ENCODE peak calls at places on chromosomes 12 and 14, in four cellular contexts. One of them, this sample, is unnamed. For H3K36me3, the result is how much of the 10 kb centered on the place peaks cover.

GRCh38 chr12:59665692-59666091 is 69.9 kb downstream of the SLC16A7 start:
- DNase-seq in H1: no peak
- DNase-seq in IMR-90: no peak
- DNase-seq in transverse colon: no peak
- DNase-seq in this sample: no peak

GRCh38 chr12:47224563-47225133 is 144.9 kb upstream of the AMIGO2 start:
- DNase-seq in H1: no peak
- DNase-seq in IMR-90: no peak
- DNase-seq in transverse colon: no peak
- DNase-seq in this sample: no peak

GRCh38 chr14:22887990-22888378 is 5.0 kb downstream of the REM2 start:
- DNase-seq in IMR-90: no peak
- DNase-seq in H1: no peak
- DNase-seq in transverse colon: peak
- DNase-seq in this sample: no peak

GRCh38 chr12:112275211-112275610 is 107.0 kb downstream of the HECTD4 start:
- DNase-seq in transverse colon: no peak
- DNase-seq in IMR-90: no peak
- DNase-seq in H1: no peak
- DNase-seq in this sample: no peak

GRCh38 chr12:80857311-80857710 is 80.4 kb downstream of the LIN7A start:
- DNase-seq in H1: no peak
- DNase-seq in transverse colon: no peak
- DNase-seq in IMR-90: peak
- DNase-seq in this sample: no peak

GRCh38 chr14:80211143-80212024 is at the start of gene DIO2:
- DNase-seq in transverse colon: no peak
- DNase-seq in H1: no peak
- DNase-seq in IMR-90: peak
- DNase-seq in this sample: no peak

GRCh38 chr14:104048758-104049496 is 36.6 kb upstream of the ASPG start:
- DNase-seq in transverse colon: no peak
- DNase-seq in IMR-90: no peak
- DNase-seq in H1: no peak
- DNase-seq in this sample: no peak

GRCh38 chr12:85557850-85558249 is 277.8 kb downstream of the ALX1 start:
- DNase-seq in H1: no peak
- DNase-seq in transverse colon: no peak
- DNase-seq in IMR-90: no peak
- DNase-seq in this sample: no peak

GRCh38 chr12:175759-176158 is 38.2 kb downstream of the SLC6A12 start:
- DNase-seq in transverse colon: no peak
- DNase-seq in H1: no peak
- DNase-seq in IMR-90: no peak
- DNase-seq in this sample: no peak

GRCh38 chr12:45914090-45914489 is 76.3 kb downstream of the SCAF11 start:
- DNase-seq in H1: no peak
- DNase-seq in IMR-90: peak
- DNase-seq in transverse colon: no peak
- DNase-seq in this sample: no peak

GRCh38 chr12:29024117-29024516 is 125.0 kb upstream of the FAR2 start:
- DNase-seq in transverse colon: no peak
- DNase-seq in IMR-90: no peak
- DNase-seq in H1: no peak
- DNase-seq in this sample: no peak

GRCh38 chr14:23145794-23146422 is 26.9 kb upstream of the CEBPE start:
- DNase-seq in transverse colon: no peak
- DNase-seq in IMR-90: no peak
- DNase-seq in H1: no peak
- DNase-seq in this sample: no peak

GRCh38 chr12:128387811-128388422 is 120.9 kb downstream of the TMEM132C start:
- DNase-seq in IMR-90: no peak
- DNase-seq in transverse colon: peak
- DNase-seq in H1: peak
- DNase-seq in this sample: no peak

GRCh38 chr12:63916561-63917476 is 72.3 kb downstream of the SRGAP1 start:
- DNase-seq in H1: no peak
- DNase-seq in transverse colon: no peak
- DNase-seq in IMR-90: peak
- DNase-seq in this sample: no peak

DNA sequence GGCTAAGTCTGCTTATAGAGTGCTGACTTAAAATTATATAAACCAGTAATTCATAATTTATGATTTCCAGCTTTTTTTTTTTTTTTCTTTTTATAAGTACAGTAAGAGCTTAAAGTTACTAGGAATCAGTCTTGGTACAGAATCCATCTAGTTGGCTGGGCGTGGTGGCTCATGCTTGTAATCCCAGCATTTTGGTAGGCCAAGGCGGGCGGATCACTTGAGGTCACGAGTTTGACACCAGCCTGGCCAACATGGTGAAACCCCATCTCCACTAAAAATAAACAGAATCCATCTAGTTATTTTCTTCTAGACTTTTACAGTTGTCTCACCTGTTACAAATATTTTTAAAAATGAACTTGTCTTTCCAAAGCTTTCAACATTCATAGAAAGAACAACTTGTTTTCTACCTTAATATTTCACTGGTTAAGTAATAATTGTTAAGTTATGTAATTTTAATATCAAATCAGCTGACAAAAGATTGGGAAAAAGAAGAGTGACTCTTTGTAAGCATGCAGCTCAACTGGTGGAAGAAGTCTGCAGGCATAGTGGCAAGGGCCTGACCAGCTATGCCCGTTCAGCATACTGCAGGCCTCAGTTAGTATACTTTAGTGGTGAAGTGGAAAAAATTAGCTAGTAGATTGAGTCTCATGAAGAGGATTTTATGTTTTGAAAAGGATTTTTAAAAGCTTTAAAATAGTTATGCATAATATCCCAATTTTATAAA is 17.4 kb upstream of the PSMA3 start:
- DNase-seq in H1: no peak
- DNase-seq in transverse colon: no peak
- DNase-seq in IMR-90: no peak
- DNase-seq in this sample: no peak
- H3K36me3 ChIP-seq in H1: under half
- H3K36me3 ChIP-seq in transverse colon: under half
- H3K36me3 ChIP-seq in IMR-90: under half
- H3K36me3 ChIP-seq in this sample: under half

DNA sequence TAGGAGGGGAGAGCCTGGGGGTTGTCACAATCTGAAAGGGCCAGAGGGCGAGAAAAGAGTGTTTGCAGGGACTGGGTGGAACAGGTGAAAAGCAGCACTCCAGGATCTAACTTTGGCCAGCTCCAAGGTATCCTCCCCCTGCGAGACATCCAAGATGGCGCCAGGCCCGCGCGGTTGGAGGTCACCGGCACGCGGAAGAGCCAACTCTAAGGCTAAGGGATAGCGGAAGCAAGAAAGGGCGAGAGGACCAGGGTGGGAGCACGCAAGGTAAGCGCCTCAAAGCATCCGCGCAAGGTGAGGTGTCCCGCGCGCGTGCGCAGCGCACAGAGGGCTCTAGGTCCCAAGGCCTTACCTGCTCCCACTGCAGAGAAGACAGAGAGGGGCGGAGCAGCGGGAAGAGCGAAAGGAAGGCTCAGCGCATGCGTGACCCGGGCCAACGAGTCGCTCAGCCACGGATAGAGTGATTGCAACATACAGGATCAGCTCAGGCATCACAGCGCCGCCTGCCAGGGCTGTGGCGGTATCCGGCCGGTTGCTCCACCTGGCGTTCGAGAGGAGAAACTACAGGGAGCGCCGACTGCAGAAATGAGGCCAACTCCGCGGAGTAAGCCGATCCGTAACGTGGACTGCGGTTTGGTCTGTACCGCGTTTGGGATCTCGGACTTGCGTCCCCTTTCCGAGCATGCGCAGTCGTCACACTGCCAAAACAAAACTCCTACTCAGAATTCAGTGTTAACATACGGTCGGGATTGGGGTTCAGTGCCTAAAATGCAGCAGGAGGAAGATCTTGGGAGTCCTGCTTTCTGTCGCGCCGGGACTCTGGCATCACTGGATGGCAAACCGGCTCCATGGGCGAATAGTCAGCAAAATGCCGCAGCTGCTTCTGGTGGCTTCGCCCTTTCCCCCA is at the start of gene ATP5MC2:
- DNase-seq in IMR-90: peak
- DNase-seq in H1: peak
- DNase-seq in transverse colon: peak
- DNase-seq in this sample: peak
- TF ChIP-seq POLR2A in IMR-90: peak
- TF ChIP-seq POLR2A in H1: peak
- TF ChIP-seq POLR2A in transverse colon: peak
- TF ChIP-seq POLR2A in this sample: no peak

DNA sequence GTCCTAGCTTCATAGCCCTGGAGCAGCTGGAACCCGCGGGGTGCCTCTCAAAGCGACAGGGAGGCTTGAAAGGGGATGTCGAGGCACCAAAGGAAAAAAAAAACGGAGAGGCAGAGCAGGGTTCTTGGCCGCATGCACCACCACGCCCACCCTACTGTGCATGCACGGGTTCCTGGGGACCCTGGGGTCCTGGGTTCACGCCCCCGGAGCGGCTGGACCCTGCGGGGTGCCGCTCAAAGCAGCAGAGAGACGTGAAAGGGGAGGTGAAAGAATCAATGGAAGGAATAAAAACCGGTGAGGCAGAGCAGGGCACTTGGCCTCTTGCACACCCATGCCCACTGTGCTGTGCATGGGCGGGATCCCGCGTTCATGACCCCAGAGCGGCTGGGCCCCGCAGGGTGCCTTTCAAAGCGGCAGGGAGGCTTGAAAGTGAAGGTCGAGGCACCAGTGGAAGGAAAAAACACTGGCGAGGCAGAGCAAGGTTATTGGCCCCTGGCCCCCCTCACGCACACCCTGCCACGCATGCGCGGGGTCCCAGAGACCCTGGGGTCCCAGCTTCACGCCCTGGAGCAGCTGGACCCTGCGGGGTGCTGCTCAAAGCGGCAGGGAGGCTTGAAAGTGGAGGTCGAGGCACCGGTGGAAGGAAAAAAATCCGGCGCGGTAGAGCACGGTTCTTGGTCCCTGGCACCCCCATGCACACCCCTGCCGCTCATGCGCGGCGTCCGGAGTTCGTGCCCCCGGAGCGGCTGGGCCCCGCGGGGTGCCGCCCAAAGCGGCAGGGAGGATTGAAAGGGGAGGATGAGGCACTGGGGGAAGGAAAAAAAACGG is 318.5 kb downstream of the ALG10 start:
- DNase-seq in transverse colon: no peak
- DNase-seq in H1: no peak
- DNase-seq in IMR-90: no peak
- DNase-seq in this sample: no peak
- H3K36me3 ChIP-seq in transverse colon: under half
- H3K36me3 ChIP-seq in H1: under half
- H3K36me3 ChIP-seq in IMR-90: under half
- H3K36me3 ChIP-seq in this sample: under half

GRCh38 chr12:101927999-101928398 is 50.6 kb downstream of the DRAM1 start:
- DNase-seq in IMR-90: no peak
- DNase-seq in transverse colon: no peak
- DNase-seq in H1: no peak
- DNase-seq in this sample: no peak

GRCh38 chr12:101928556-101928955 is 51.2 kb downstream of the DRAM1 start:
- DNase-seq in H1: no peak
- DNase-seq in transverse colon: no peak
- DNase-seq in IMR-90: no peak
- DNase-seq in this sample: no peak

GRCh38 chr12:101929365-101930041 is 52.1 kb downstream of the DRAM1 start:
- DNase-seq in IMR-90: no peak
- DNase-seq in transverse colon: no peak
- DNase-seq in H1: no peak
- DNase-seq in this sample: no peak

GRCh38 chr12:101933866-101934514 is 56.6 kb downstream of the DRAM1 start:
- DNase-seq in IMR-90: no peak
- DNase-seq in H1: no peak
- DNase-seq in transverse colon: no peak
- DNase-seq in this sample: no peak

GRCh38 chr12:101931498-101932326 is 54.3 kb downstream of the DRAM1 start:
- DNase-seq in H1: no peak
- DNase-seq in transverse colon: no peak
- DNase-seq in IMR-90: no peak
- DNase-seq in this sample: no peak
- TF ChIP-seq POLR2A in H1: no peak
- TF ChIP-seq POLR2A in transverse colon: no peak
- TF ChIP-seq POLR2A in IMR-90: no peak
- TF ChIP-seq POLR2A in this sample: no peak

GRCh38 chr12:116717466-116718457 is 20.1 kb downstream of the SPRING1 start:
- DNase-seq in transverse colon: peak
- DNase-seq in IMR-90: peak
- DNase-seq in H1: no peak
- DNase-seq in this sample: no peak
- H3K36me3 ChIP-seq in transverse colon: under half
- H3K36me3 ChIP-seq in IMR-90: under half
- H3K36me3 ChIP-seq in H1: under half
- H3K36me3 ChIP-seq in this sample: under half

DNA sequence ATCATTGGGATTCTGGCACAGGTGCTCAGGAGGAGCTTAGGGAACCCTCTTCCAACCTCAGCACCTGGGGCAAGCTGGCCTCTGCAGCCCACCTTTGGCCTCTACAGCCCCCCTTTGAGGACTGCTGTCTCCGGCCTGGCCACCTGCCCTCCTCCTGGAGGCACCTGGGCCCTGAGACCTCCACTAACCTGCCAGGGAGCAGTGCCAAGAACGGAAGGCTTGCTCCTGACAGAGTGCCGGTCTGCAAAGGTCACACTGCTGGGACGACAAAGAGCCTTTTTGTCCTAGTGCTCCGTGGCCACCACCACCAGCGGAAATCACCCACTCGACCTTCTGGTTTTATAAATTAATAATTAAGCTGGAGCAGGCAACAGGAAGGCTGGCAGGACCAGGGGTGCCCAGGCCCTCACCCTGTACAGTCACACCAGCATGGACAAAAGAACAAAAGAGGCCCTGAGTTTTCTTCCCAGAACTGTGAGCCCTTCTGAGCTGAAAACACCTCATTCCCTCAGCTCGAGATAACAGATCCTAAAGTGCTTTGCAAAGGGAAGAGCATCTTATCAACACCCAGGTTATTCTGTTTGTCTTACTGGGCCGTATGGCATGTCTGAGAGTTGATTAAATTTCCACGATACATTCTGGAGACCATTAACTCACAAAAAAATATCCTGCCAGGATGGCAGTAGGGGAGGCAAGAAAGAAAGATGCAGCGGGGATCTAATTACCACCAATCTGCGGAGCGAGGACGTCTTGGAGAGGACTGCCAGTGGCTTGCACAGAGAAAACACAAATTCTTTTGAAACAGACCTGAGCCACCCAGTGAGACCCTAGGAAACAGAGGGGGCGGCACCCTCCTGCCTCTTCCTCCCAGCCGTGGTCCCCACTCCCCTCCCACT is 8.2 kb downstream of the TESC start:
- DNase-seq in H1: no peak
- DNase-seq in IMR-90: no peak
- DNase-seq in transverse colon: no peak
- DNase-seq in this sample: no peak
- TF ChIP-seq POLR2A in H1: no peak
- TF ChIP-seq POLR2A in IMR-90: no peak
- TF ChIP-seq POLR2A in transverse colon: no peak
- TF ChIP-seq POLR2A in this sample: no peak

DNA sequence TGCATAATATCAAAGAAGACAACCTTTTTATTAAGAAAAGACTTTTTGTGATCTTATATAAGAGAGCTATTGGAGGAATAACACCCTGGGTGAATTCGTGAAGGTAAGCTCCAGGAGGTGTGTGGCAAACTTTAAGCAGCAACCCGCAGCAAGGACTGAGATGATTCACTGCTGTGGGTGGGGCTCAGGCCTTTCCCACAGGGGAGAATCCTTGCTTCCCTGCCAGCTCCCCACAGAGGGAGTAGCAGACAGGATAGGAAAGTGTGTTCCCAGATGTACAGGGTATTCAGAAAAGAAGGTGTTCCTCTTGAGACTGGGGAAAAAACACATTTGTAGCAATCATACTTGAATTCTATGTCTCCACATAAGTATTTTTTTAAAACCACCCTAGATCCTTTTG is 9.2 kb downstream of the NDUFA12 start:
- DNase-seq in IMR-90: peak
- DNase-seq in H1: no peak
- DNase-seq in transverse colon: no peak
- DNase-seq in this sample: no peak
- H3K36me3 ChIP-seq in IMR-90: under half
- H3K36me3 ChIP-seq in H1: under half
- H3K36me3 ChIP-seq in transverse colon: under half
- H3K36me3 ChIP-seq in this sample: under half

This sample was measured in vagina.